ENCODE peak calls at places on chromosomes 5 and 9, in five cellular contexts. A, O, D, W and L are unnamed samples.

GRCh38 chr9:19378647-19379046 is 1.4 kb downstream of the RPS6 start:
- DNase-seq in W (no peak), D (no peak), O (no peak), A (no peak), L (no peak)

GRCh38 chr5:156259618-156260017 is 67.3 kb upstream of the SGCD start:
- DNase-seq in O (no peak), A (no peak), W (no peak), D (no peak), L (no peak)

GRCh38 chr9:93648836-93649235 is 72.5 kb downstream of the PHF2 start:
- DNase-seq in W (no peak), O (no peak), D (no peak), A (no peak), L (no peak)

GRCh38 chr5:111635946-111636315 is 121.1 kb downstream of the NREP start:
- DNase-seq in W (no peak), A (no peak), O (no peak), D (no peak), L (no peak)

GRCh38 chr5:149379177-149379761 is at the start of gene IL17B:
- DNase-seq in W (no peak), O (no peak), D (no peak), A (no peak), L (no peak)

GRCh38 chr5:43729846-43730478 is 127.0 kb downstream of the NNT start:
- DNase-seq in O (no peak), A (peak; percentile 15), D (no peak), W (no peak), L (peak; percentile 7)

GRCh38 chr5:106376522-106376921 is 1294.2 kb downstream of the EFNA5 start:
- DNase-seq in D (no peak), W (no peak), O (no peak), A (no peak), L (no peak)

GRCh38 chr5:147223951-147224791 is 10.7 kb upstream of the STK32A start:
- DNase-seq in O (no peak), D (no peak), W (no peak), A (peak; percentile 8), L (peak; percentile 36)

GRCh38 chr9:127545196-127546124 is 66.6 kb upstream of the STXBP1 start:
- DNase-seq in D (peak; percentile 33), O (no peak), W (no peak), A (peak; percentile 96), L (no peak)

GRCh38 chr5:76544268-76544926 is 78.8 kb downstream of the F2RL2 start:
- DNase-seq in D (peak; percentile 40), W (peak; percentile 25), A (peak; percentile 70), O (no peak), L (peak; percentile 31)

GRCh38 chr5:137040641-137041340 is 458.3 kb downstream of the SPOCK1 start:
- DNase-seq in O (no peak), D (no peak), W (no peak), A (no peak), L (no peak)

GRCh38 chr9:88937248-88937647 is 54.0 kb upstream of the S1PR3 start:
- DNase-seq in O (no peak), A (no peak), D (no peak), W (no peak), L (no peak)

GRCh38 chr5:135467051-135467625 is 15.0 kb upstream of the TIFAB start:
- DNase-seq in D (no peak), A (no peak), O (no peak), W (no peak), L (no peak)

GRCh38 chr5:11878846-11879245 is 25.4 kb downstream of the CTNND2 start:
- DNase-seq in D (no peak), O (no peak), W (no peak), A (no peak), L (no peak)

GRCh38 chr5:72586788-72587530 is 79.7 kb upstream of the ZNF366 start:
- DNase-seq in D (no peak), W (no peak), A (no peak), O (no peak), L (no peak)

GRCh38 chr9:135075234-135076142 is 12.0 kb upstream of the OLFM1 start:
- DNase-seq in W (no peak), O (no peak), A (no peak), D (no peak), L (no peak)

GRCh38 chr9:15299374-15299939 is 7.6 kb downstream of the TTC39B start:
- DNase-seq in D (no peak), A (no peak), W (peak; percentile 53), O (no peak), L (no peak)

GRCh38 chr5:110179291-110179690 is 489.6 kb downstream of the MAN2A1 start:
- DNase-seq in W (no peak), O (no peak), D (no peak), A (no peak), L (no peak)

GRCh38 chr5:32487424-32487823 is 42.9 kb upstream of the ZFR start:
- DNase-seq in D (no peak), A (no peak), W (no peak), O (no peak), L (no peak)
- H3K9ac ChIP-seq in D (no peak overlapping the region), A (no peak overlapping the region), W (no peak overlapping the region), O (no peak overlapping the region), L (no peak overlapping the region)

DNA sequence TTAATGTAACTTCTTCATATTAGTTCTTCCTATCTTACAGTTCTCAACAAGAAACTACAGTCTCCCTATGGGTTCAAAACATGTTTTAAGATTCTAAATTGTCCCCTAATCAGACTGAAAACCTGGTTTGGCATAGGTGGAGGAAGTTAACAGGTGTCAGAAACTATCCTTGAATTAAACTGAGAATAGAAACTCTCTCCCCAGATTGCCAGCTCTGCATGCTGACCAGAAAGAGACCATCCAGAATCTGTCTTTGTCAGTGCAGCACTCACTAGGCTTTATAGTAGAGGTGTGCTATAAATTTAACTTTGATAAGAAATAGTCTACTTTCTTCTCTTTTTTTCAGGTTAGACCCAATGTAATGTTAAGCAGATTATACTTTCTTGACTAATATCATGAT is 63.8 kb downstream of the BNC2 start:
- DNase-seq in W (no peak), D (no peak), O (no peak), A (no peak), L (no peak)
- TF ChIP-seq MAX in W (no peak), D (no peak), O (no peak), A (no peak), L (no peak)

GRCh38 chr5:122163151-122164069 is 34.1 kb downstream of the ZNF474 start:
- DNase-seq in D (no peak), W (no peak), A (no peak), O (no peak), L (no peak)
- TF ChIP-seq ATF3 in D (no peak), W (no peak), A (no peak), O (no peak), L (no peak)

DNA sequence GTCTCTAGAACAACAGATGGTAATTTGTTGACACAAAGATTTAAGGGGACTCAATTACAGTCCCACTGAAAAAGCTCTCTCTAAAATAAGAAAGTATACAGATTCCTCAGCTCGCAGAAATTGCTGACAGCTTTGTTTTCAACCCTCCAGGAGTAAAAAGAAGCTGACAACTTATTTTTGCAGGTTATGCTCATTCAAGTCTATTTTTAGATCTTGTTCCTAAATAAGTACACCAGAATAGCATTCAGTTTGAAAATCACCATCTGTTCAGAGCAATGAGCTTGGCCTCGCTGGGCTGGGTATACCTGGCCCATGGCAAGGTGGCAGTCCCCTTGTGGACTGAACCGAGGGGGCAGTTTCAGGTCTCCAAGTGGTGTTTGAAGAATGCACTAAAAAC is 169.3 kb downstream of the AUH start:
- DNase-seq in W (no peak), D (no peak), A (peak; percentile 30), O (no peak), L (no peak)
- H3K9ac ChIP-seq in W (no peak overlapping the region), D (peak overlapping the region; percentile 95), A (peak overlapping the region; percentile 99), O (no peak overlapping the region), L (peak overlapping the region; percentile 85)

GRCh38 chr5:633521-633955 is 21.4 kb downstream of the CEP72 start:
- DNase-seq in A (no peak), D (peak; percentile 20), W (no peak), O (no peak), L (no peak)
- TF ChIP-seq MAX in A (no peak), D (no peak), W (no peak), O (no peak), L (no peak)

GRCh38 chr9:87324613-87325194 is 173.0 kb upstream of the DAPK1 start:
- DNase-seq in O (no peak), W (peak; percentile 5), A (peak; percentile 50), D (peak; percentile 53), L (peak; percentile 44)
- TF ChIP-seq ATF3 in O (no peak), W (no peak), A (no peak), D (no peak), L (no peak)

DNA sequence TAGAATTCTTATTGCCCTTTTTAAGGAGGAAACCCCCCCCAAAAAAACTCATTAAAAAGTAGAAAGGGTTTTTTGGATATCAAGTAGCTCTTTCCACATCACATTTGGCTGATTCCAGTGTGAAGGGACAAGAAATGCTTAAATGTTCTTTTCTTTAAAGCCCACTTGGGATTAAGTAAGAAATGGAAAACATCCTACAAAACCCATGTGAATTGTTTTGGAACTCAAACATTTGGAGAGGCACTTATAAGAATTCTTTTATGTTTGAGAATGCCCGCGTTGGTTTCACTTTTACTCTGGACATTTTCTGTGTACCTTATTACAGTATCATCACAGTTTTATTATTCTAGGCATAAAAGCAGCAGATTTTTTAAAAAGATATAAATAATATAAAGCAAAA is 301.1 kb upstream of the ACTBL2 start:
- DNase-seq in A (no peak), D (no peak), W (no peak), O (no peak), L (no peak)
- H3K9ac ChIP-seq in A (no peak overlapping the region), D (no peak overlapping the region), W (no peak overlapping the region), O (no peak overlapping the region), L (no peak overlapping the region)

GRCh38 chr5:134127988-134128647 is 13.6 kb downstream of the TCF7 start:
- DNase-seq in O (no peak), D (no peak), W (no peak), A (no peak), L (no peak)
- TF ChIP-seq MAX in O (no peak), D (no peak), W (no peak), A (no peak), L (no peak)